ENCODE peak calls at places on chromosomes 5 and 9, in four cellular contexts. L is H1, H is K562, E is HepG2. S is an unnamed sample.

GRCh38 chr9:79240774-79241173 is 331.0 kb upstream of the TLE4 start:
- DNase-seq in E (no peak), H (no peak), L (no peak), S (no peak)

GRCh38 chr5:161409471-161409870 is 137.1 kb downstream of the GABRB2 start:
- DNase-seq in L (no peak), E (no peak), H (no peak), S (no peak)

GRCh38 chr9:72454871-72455471 is 66.4 kb upstream of the TMC1 start:
- DNase-seq in L (no peak), H (no peak), E (peak), S (no peak)

GRCh38 chr5:39775458-39776365 is 350.9 kb upstream of the DAB2 start:
- DNase-seq in H (no peak), E (no peak), L (no peak), S (peak)

GRCh38 chr5:53425598-53426516 is 54.6 kb upstream of the FST start:
- DNase-seq in E (peak), L (peak), H (peak), S (no peak)

GRCh38 chr9:126856326-126856877 is 4.0 kb upstream of the ZBTB34 start:
- DNase-seq in H (no peak), E (no peak), L (no peak), S (no peak)

GRCh38 chr5:134477462-134478245 is 47.8 kb upstream of the JADE2 start:
- DNase-seq in L (no peak), E (no peak), H (no peak), S (peak)

GRCh38 chr9:108854641-108855528 is 901 bp downstream of the ACTL7B start:
- DNase-seq in L (no peak), E (no peak), H (no peak), S (no peak)

GRCh38 chr5:130290219-130290618 is 386.0 kb downstream of the CHSY3 start:
- DNase-seq in L (no peak), E (no peak), H (no peak), S (no peak)

GRCh38 chr9:134915046-134915930 is 2.4 kb downstream of the FCN1 start:
- DNase-seq in E (no peak), H (no peak), L (no peak), S (no peak)

GRCh38 chr9:80797841-80798688 is 891.3 kb downstream of the TLE1 start:
- DNase-seq in H (no peak), L (no peak), E (no peak), S (no peak)

GRCh38 chr5:112248643-112249042 is 170.4 kb downstream of the EPB41L4A start:
- DNase-seq in E (no peak), L (no peak), H (no peak), S (no peak)

GRCh38 chr9:98099898-98100297 is 19.1 kb downstream of the TRIM14 start:
- DNase-seq in E (no peak), L (no peak), H (no peak), S (no peak)

GRCh38 chr9:3578786-3579185 is 53.0 kb upstream of the RFX3 start:
- DNase-seq in H (no peak), L (no peak), E (no peak), S (no peak)

GRCh38 chr5:33023649-33024048 is 312.5 kb downstream of the NPR3 start:
- DNase-seq in H (no peak), L (no peak), E (no peak), S (no peak)

GRCh38 chr5:86909896-86910295 is 292.2 kb downstream of the COX7C start:
- DNase-seq in H (no peak), E (no peak), L (no peak), S (peak)

GRCh38 chr5:59002162-59002825 is 419.4 kb downstream of the RAB3C start:
- DNase-seq in E (no peak), L (no peak), H (no peak), S (no peak)

GRCh38 chr5:179623906-179624741 is 653 bp upstream of the HNRNPH1 start:
- DNase-seq in E (peak), L (no peak), H (peak), S (no peak)

GRCh38 chr5:132294728-132295504 is 722 bp downstream of the SLC22A4 start:
- DNase-seq in E (no peak), H (peak), L (no peak), S (peak)

GRCh38 chr5:14838396-14839319 is 32.9 kb downstream of the ANKH start:
- DNase-seq in H (no peak), E (no peak), L (peak), S (no peak)

GRCh38 chr9:21554813-21555212 is 72.7 kb upstream of the IFNE start:
- DNase-seq in H (no peak), L (no peak), E (no peak), S (no peak)

GRCh38 chr9:132181796-132182521 is 20.1 kb downstream of the NTNG2 start:
- DNase-seq in L (no peak), H (no peak), E (no peak), S (no peak)

GRCh38 chr9:135046156-135047025 is 41.1 kb upstream of the OLFM1 start:
- DNase-seq in L (no peak), H (no peak), E (no peak), S (no peak)

GRCh38 chr5:10489810-10490426 is 48.2 kb downstream of the ROPN1L start:
- DNase-seq in E (no peak), L (no peak), H (no peak), S (no peak)

GRCh38 chr9:125634040-125634717 is 72.8 kb downstream of the MAPKAP1 start:
- DNase-seq in E (no peak), L (no peak), H (no peak), S (no peak)

GRCh38 chr5:67404261-67405100 is 207.9 kb upstream of the CD180 start:
- DNase-seq in H (no peak), E (peak), L (no peak), S (peak)

GRCh38 chr5:133552925-133553525 is 59.3 kb downstream of the FSTL4 start:
- DNase-seq in L (peak), E (peak), H (peak), S (peak)

GRCh38 chr5:74382115-74382514 is 258.4 kb downstream of the ENC1 start:
- DNase-seq in L (no peak), H (no peak), E (no peak), S (no peak)

GRCh38 chr5:71809446-71809845 is 90.4 kb downstream of the CARTPT start:
- DNase-seq in E (no peak), H (no peak), L (no peak), S (no peak)

GRCh38 chr5:92380069-92380770 is 997.1 kb upstream of the ARRDC3 start:
- DNase-seq in L (no peak), H (no peak), E (no peak), S (no peak)

GRCh38 chr5:139443766-139444473 is 4.6 kb upstream of the DNAJC18 start:
- DNase-seq in E (no peak), H (no peak), L (no peak), S (no peak)

GRCh38 chr9:8823131-8823895 is 1023.7 kb upstream of the DMAC1 start:
- DNase-seq in L (no peak), E (no peak), H (no peak), S (no peak)

GRCh38 chr5:88722546-88722945 is 160.4 kb downstream of the MEF2C start:
- DNase-seq in L (no peak), H (no peak), E (no peak), S (no peak)

GRCh38 chr5:169408166-169408565 is 107.2 kb upstream of the SLIT3 start:
- DNase-seq in L (no peak), H (no peak), E (no peak), S (no peak)

GRCh38 chr9:125522328-125522725 is 184.7 kb downstream of the MAPKAP1 start:
- DNase-seq in H (no peak), L (no peak), E (no peak), S (no peak)

GRCh38 chr5:73722224-73722623 is 96.2 kb downstream of the ARHGEF28 start:
- DNase-seq in E (no peak), L (no peak), H (no peak), S (no peak)

GRCh38 chr9:74245871-74246552 is 251.1 kb upstream of the RORB start:
- DNase-seq in L (no peak), E (no peak), H (no peak), S (no peak)

DNA sequence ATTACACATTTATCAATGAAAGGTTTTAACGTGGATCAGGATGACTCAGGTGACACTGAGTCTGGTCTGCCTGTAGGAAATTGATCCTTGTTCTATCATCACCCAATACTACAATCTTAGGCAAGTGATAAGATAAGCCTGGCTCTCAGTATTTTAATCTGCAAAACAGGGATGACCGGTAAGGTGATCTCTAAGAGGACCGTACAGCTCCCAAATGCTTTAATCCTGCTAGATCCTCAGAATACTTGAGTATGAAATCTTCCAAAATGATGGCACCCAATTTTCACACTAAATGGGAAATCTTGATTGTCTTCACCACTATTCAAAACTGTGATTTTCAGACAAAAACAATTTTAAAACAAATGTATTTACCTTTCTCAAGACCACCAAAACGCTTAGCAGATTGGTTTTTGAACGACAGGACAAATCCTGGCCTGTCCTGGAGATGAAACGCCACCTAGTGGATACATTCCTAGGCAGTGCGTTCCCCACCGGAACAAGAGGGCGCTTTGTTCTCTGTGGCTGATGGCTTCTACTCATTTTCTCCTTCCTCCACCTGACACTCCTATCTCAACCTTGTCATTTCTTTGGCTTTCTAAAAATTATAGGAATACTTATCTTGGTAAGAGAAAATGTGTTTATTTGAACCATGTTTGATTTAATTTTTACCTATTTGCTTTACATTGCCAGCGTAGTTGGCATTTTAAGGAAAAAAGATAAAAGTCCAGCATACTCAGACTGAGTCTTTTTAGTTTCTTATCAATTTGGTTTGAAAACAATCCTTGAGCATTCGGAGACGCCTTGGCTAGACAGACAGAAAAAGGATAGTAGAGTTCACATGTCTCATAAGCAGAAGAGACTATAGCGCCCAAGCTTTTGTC is 41.2 kb upstream of the VCAN start:
- DNase-seq in H (peak), E (peak), L (peak), S (peak)
- TF ChIP-seq CEBPB in H (no peak), E (no peak), L (no peak), S (no peak)

DNA sequence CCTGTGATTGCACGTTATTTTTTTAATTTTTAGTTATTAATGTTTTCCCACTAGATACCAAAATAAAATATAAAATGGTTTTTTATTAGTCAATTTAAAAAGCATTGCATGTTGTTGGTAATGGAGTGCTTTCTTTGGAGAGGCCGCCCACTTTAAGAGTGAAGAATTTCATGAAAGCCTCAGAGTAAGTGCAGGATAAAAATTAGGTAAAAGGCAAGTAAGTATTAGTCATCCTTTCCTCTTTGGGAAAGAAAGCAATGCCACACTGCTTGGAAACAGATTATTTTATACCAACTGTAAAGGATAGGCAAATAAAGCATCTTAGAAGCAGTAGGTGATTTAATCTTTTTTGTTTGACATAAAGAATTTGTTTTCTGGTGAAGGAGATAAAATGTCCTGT is 62.9 kb downstream of the HSD17B4 start:
- DNase-seq in L (no peak), E (no peak), H (no peak), S (no peak)
- TF ChIP-seq CHD2 in L (no peak), E (no peak), H (no peak), S (no peak)

GRCh38 chr9:94746541-94747505 is 20.3 kb downstream of the AOPEP start:
- DNase-seq in E (peak), L (no peak), H (no peak), S (no peak)
- TF ChIP-seq MAFK in E (no peak), L (no peak), H (no peak), S (no peak)

DNA sequence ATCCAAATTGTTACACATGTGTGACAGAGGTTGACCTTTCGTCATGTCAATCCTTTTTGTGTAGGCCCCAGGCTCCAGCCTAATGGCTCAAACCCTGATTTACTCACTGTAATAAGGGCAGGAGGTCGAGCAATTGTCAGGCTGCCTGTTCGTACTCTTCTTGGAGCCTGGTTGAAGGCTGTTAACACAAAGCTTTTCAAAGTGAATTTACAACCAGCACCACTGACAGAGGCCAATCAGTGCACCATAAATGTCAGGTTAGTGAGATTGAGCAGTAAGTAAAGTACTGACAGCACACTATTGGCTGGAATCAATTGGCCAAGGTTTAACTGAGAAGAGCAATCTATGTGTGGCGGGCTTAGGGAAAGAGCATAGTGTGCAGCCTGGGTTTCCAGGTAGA is 16.8 kb downstream of the PRDM6 start:
- DNase-seq in H (no peak), L (no peak), E (no peak), S (no peak)
- TF ChIP-seq CEBPB in H (no peak), L (no peak), E (no peak), S (no peak)

GRCh38 chr9:138082918-138083636 is 205.5 kb downstream of the CACNA1B start:
- DNase-seq in H (no peak), E (no peak), L (no peak), S (no peak)
- TF ChIP-seq CHD2 in H (no peak), E (no peak), L (no peak), S (no peak)

GRCh38 chr9:116907989-116908388 is 220.9 kb downstream of the TRIM32 start:
- DNase-seq in E (no peak), H (no peak), L (no peak), S (no peak)

GRCh38 chr9:116905131-116905724 is 218.1 kb downstream of the TRIM32 start:
- DNase-seq in L (no peak), H (no peak), E (no peak), S (no peak)

DNA sequence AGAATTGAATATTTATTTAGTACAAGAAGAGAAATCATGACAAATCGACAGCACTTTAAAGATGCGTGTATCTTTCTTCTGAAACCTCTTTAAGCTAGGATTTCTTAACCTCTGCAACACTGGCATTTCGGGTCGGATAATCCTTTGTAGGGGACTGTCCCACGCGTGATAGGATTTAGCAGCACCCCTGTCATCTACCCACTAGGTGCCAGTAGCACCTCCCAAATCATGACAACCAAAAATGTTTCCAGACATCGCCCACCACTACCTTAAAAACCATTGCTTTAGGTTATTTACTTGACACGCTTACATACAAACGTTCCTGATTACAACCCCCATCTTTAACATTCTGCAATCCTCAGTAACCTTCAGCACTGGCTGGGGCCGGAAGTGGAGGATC is 223.1 kb downstream of the TRIM32 start:
- DNase-seq in L (no peak), E (no peak), H (no peak), S (no peak)
- TF ChIP-seq MAFK in L (no peak), E (no peak), H (no peak), S (no peak)

GRCh38 chr5:31096238-31096865 is 97.1 kb upstream of the CDH6 start:
- DNase-seq in E (no peak), H (no peak), L (no peak), S (no peak)
- TF ChIP-seq CEBPB in E (no peak), H (no peak), L (no peak), S (no peak)

DNA sequence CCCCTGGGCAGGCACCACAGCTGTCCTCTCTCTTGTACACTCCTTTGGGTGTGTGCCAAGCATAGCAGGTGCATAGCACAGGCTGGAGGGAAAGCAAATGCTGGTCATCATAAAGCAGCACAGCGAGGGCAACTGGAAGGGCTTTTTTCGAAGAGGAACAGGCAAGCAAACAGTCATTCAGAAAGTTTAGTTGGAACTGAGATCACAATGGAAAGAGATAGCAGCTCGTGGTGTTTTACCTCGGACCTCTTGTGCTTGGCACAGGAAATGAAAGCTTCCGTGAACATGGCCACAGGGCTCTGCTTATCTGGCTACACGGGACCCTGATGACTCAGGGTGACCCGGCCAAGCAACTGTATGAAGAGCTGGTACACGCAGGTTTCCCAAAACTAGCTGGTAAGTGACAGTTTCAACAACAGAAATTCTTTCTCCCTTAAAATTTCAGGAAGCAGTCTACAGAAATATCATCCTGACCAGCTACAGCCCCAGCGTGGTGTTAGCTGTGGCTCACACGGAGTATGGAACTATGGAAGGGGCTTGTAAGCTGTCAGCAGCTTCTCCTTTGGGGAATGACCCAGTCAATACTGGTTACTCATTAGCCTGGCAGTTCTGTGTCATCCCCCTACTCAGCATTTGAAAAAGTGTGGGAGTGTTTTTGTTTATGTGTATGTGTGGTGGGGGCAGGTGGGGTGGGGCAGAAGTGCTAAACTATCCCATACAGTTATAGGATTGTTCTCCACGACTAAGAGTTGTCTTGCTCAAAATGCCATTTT is 48.1 kb downstream of the POC5 start:
- DNase-seq in H (peak), L (no peak), E (peak), S (peak)
- TF ChIP-seq CHD2 in H (no peak), L (no peak), E (no peak), S (no peak)

GRCh38 chr9:113526841-113527240 is 63.3 kb downstream of the RGS3 start:
- DNase-seq in H (no peak), E (no peak), L (no peak), S (no peak)
- TF ChIP-seq MAFK in H (no peak), E (no peak), L (no peak), S (no peak)